ENCODE peak calls at places on chromosomes 12 and 14, in six cellular contexts. I is HepG2, R is GM23248, U is MM.1S, J is PC-3, V is GM23338. O is an unnamed sample.

GRCh38 chr12:128682542-128683315 is 141.0 kb downstream of the SLC15A4 start:
- DNase-seq in U (no peak), R (no peak), I (no peak), V (no peak), J (no peak), O (no peak)

GRCh38 chr14:64060199-64060545 is 207.4 kb downstream of the SYNE2 start:
- DNase-seq in U (no peak), V (no peak), R (no peak), I (no peak), J (peak), O (no peak)

GRCh38 chr14:74754157-74754556 is 9.0 kb upstream of the YLPM1 start:
- DNase-seq in R (no peak), I (no peak), J (no peak), U (no peak), V (no peak), O (no peak)

GRCh38 chr14:101103321-101103901 is 199.9 kb upstream of the RTL1 start:
- DNase-seq in J (no peak), U (no peak), R (no peak), V (no peak), I (no peak), O (no peak)

GRCh38 chr12:7369274-7369729 is 65.4 kb downstream of the ACSM4 start:
- DNase-seq in R (peak), I (peak), V (no peak), U (no peak), J (peak), O (no peak)

GRCh38 chr12:106068296-106068695 is 70.5 kb downstream of the NUAK1 start:
- DNase-seq in I (no peak), V (no peak), J (no peak), R (no peak), U (no peak), O (no peak)

GRCh38 chr14:75216427-75217006 is 40.1 kb upstream of the TMED10 start:
- DNase-seq in U (no peak), V (no peak), I (no peak), J (no peak), R (no peak), O (no peak)

GRCh38 chr12:16027012-16027411 is 115.9 kb downstream of the DERA start:
- DNase-seq in I (no peak), V (no peak), U (no peak), R (peak), J (no peak), O (no peak)

GRCh38 chr12:12883369-12884001 is 7.9 kb upstream of the GPRC5A start:
- DNase-seq in J (peak), R (peak), V (no peak), U (no peak), I (peak), O (peak)

GRCh38 chr14:105069554-105069886 is 4.3 kb upstream of the GPR132 start:
- DNase-seq in J (no peak), I (no peak), V (no peak), R (no peak), U (no peak), O (no peak)

GRCh38 chr12:120064054-120064940 is 52.3 kb downstream of the RAB35 start:
- DNase-seq in V (peak), J (no peak), I (no peak), R (no peak), U (no peak), O (no peak)

GRCh38 chr14:52944267-52944666 is 6.6 kb downstream of the FERMT2 start:
- DNase-seq in R (no peak), V (no peak), I (no peak), U (no peak), J (no peak), O (no peak)

GRCh38 chr12:22653790-22654189 is 28.8 kb downstream of the ETNK1 start:
- DNase-seq in U (no peak), V (no peak), I (no peak), R (no peak), J (peak), O (no peak)

GRCh38 chr12:108000111-108000510 is 129.0 kb upstream of the WSCD2 start:
- DNase-seq in R (no peak), J (no peak), I (no peak), U (no peak), V (no peak), O (no peak)

GRCh38 chr12:124490584-124491305 is 76.7 kb downstream of the NCOR2 start:
- DNase-seq in J (no peak), V (no peak), I (no peak), U (no peak), R (no peak), O (no peak)

GRCh38 chr12:16955083-16955657 is 349.2 kb upstream of the LMO3 start:
- DNase-seq in U (no peak), I (no peak), R (peak), J (peak), V (no peak), O (peak)

GRCh38 chr12:48024735-48025134 is 20.5 kb upstream of the COL2A1 start:
- DNase-seq in R (no peak), I (no peak), V (no peak), J (no peak), U (no peak), O (no peak)
- TF ChIP-seq EZH2 in R (no peak), I (no peak), V (no peak), J (no peak), U (no peak), O (no peak)

GRCh38 chr12:57223191-57224165 is 6.0 kb upstream of the SHMT2 start:
- DNase-seq in J (no peak), R (no peak), V (no peak), I (no peak), U (no peak), O (no peak)

GRCh38 chr12:57221169-57221917 is 4.7 kb downstream of the NXPH4 start:
- DNase-seq in R (no peak), U (no peak), I (no peak), V (no peak), J (no peak), O (no peak)

GRCh38 chr12:57220770-57221168 is 4.2 kb downstream of the NXPH4 start:
- DNase-seq in I (no peak), V (no peak), U (no peak), R (no peak), J (no peak), O (no peak)

GRCh38 chr12:57224278-57224972 is 5.1 kb upstream of the SHMT2 start:
- DNase-seq in V (peak), I (no peak), R (no peak), U (no peak), J (no peak), O (no peak)

GRCh38 chr12:57222286-57223190 is 5.9 kb downstream of the NXPH4 start:
- DNase-seq in I (no peak), J (no peak), V (peak), R (no peak), U (no peak), O (no peak)
- TF ChIP-seq EZH2 in I (no peak), J (no peak), V (peak), R (no peak), U (no peak), O (no peak)

GRCh38 chr14:25048170-25049126 is 1.5 kb downstream of the STXBP6 start:
- DNase-seq in V (peak), I (no peak), U (no peak), R (peak), J (peak), O (peak)

GRCh38 chr14:25050494-25051170 is 685 bp upstream of the STXBP6 start:
- DNase-seq in J (peak), R (peak), I (no peak), U (no peak), V (peak), O (peak)

GRCh38 chr14:25049559-25050493 is at the start of gene STXBP6:
- DNase-seq in J (no peak), U (peak), V (peak), I (peak), R (peak), O (peak)

GRCh38 chr14:25046301-25046943 is 3.5 kb downstream of the STXBP6 start:
- DNase-seq in J (no peak), I (no peak), R (no peak), U (no peak), V (no peak), O (no peak)

GRCh38 chr14:25049127-25049558 is 804 bp downstream of the STXBP6 start:
- DNase-seq in I (no peak), J (no peak), V (peak), U (no peak), R (peak), O (peak)
- TF ChIP-seq EZH2 in I (peak), J (no peak), V (no peak), U (no peak), R (no peak), O (no peak)

GRCh38 chr14:54565236-54566151 is 1.4 kb upstream of the SAMD4A start:
- DNase-seq in R (peak), V (peak), I (peak), J (peak), U (peak), O (peak)
- TF ChIP-seq EZH2 in R (no peak), V (no peak), I (no peak), J (no peak), U (no peak), O (no peak)

O was measured in fibroblast of lung.